ENCODE peak calls at places on chromosomes 6 and 20, in nine cellular contexts. A is HTR-8/SVneo; I is HFF-Myc; Q is heart right ventricle; V is activated effector memory CD4-positive, alpha-beta T cell treated with anti-CD3 and anti-CD28 coated beads, Interleukin-2, amount 50 U/mL, for 16 hours; H is pons; N is T follicular helper cell; T is GM12891; U is NCI-H69. Z is an unnamed sample.

GRCh38 chr6:169026175-169026574 is 227.5 kb downstream of the THBS2 start:
- DNase-seq in A (no peak), I (no peak), Q (no peak), V (no peak), H (peak), N (no peak), T (no peak), U (no peak), Z (no peak)

GRCh38 chr6:5671604-5672559 is 334.8 kb downstream of the NRN1 start:
- DNase-seq in A (no peak), I (no peak), Q (no peak), V (no peak), H (no peak), N (no peak), T (no peak), U (no peak), Z (no peak)

GRCh38 chr6:143140767-143141166 is 80.1 kb downstream of the AIG1 start:
- DNase-seq in A (no peak), I (no peak), Q (peak), V (no peak), H (no peak), N (no peak), T (no peak), U (no peak), Z (no peak)

GRCh38 chr20:41391587-41392001 is 25.0 kb upstream of the EMILIN3 start:
- DNase-seq in A (peak), I (no peak), Q (no peak), V (no peak), H (no peak), N (no peak), T (no peak), U (no peak), Z (no peak)

GRCh38 chr20:19047951-19048296 is 164.5 kb upstream of the SLC24A3 start:
- DNase-seq in A (no peak), I (no peak), Q (no peak), V (no peak), H (no peak), N (no peak), T (no peak), U (no peak), Z (no peak)

GRCh38 chr6:3532296-3532916 is 75.6 kb upstream of the SLC22A23 start:
- DNase-seq in A (no peak), I (no peak), Q (no peak), V (no peak), H (no peak), N (no peak), T (no peak), U (no peak), Z (no peak)

GRCh38 chr6:38432479-38432878 is 207.2 kb downstream of the BTBD9 start:
- DNase-seq in A (no peak), I (no peak), Q (no peak), V (no peak), H (no peak), N (no peak), T (no peak), U (no peak), Z (no peak)

GRCh38 chr6:25025919-25026301 is 90.2 kb upstream of the RIPOR2 start:
- DNase-seq in A (no peak), I (no peak), Q (no peak), V (no peak), H (no peak), N (no peak), T (no peak), U (no peak), Z (no peak)